ENCODE peak calls at places on chromosome 14, in ten cellular contexts. G is fibroblast of the aortic adventitia, O is progenitor cell of endocrine pancreas, D is keratinocyte, F is left ventricle myocardium inferior, V is foreskin fibroblast, R is WTC11, C is suprapubic skin, H is tibial nerve, Q is RWPE1. J is an unnamed sample.
A peak's percentile ranks its signal among the peaks of the same experiment; 100 is the strongest.

GRCh38 chr14:51442513-51443175 is 202.6 kb downstream of the TMX1 start:
- DNase-seq in G (peak; percentile 99), O (no peak), D (peak; percentile 73), F (no peak), V (peak; percentile 95), R (no peak), C (no peak), H (no peak), Q (peak; percentile 78), J (peak; percentile 41)

GRCh38 chr14:35390577-35391387 is 13.8 kb downstream of the NFKBIA start:
- DNase-seq in G (no peak), O (no peak), D (no peak), F (peak; percentile 15), V (no peak), R (no peak), C (no peak), H (no peak), Q (peak; percentile 53), J (peak; percentile 58)

GRCh38 chr14:48349689-48350088 is 674.3 kb upstream of the MDGA2 start:
- DNase-seq in G (no peak), O (no peak), D (no peak), F (no peak), V (no peak), R (no peak), C (no peak), H (no peak), Q (no peak), J (no peak)

GRCh38 chr14:103281496-103282231 is 52.4 kb upstream of the EIF5 start:
- DNase-seq in G (peak; percentile 59), O (no peak), D (no peak), F (no peak), V (peak; percentile 40), R (peak; percentile 59), C (no peak), H (no peak), Q (peak; percentile 50), J (peak; percentile 71)

GRCh38 chr14:99006271-99006670 is 265.7 kb downstream of the BCL11B start:
- DNase-seq in G (no peak), O (no peak), D (no peak), F (no peak), V (no peak), R (no peak), C (no peak), H (no peak), Q (no peak), J (no peak)

GRCh38 chr14:44529026-44529425 is 21.9 kb upstream of the FSCB start:
- DNase-seq in G (peak; percentile 89), O (no peak), D (no peak), F (no peak), V (no peak), R (no peak), C (no peak), H (no peak), Q (no peak), J (no peak)

GRCh38 chr14:89466939-89467338 is 49.9 kb upstream of the FOXN3 start:
- DNase-seq in G (no peak), O (no peak), D (peak; percentile 9), F (peak; percentile 34), V (no peak), R (no peak), C (no peak), H (no peak), Q (no peak), J (no peak)

GRCh38 chr14:52312872-52313492 is 1.1 kb upstream of the PTGER2 start:
- DNase-seq in G (peak; percentile 80), O (no peak), D (no peak), F (no peak), V (no peak), R (no peak), C (no peak), H (no peak), Q (no peak), J (no peak)

GRCh38 chr14:34470319-34470718 is 8.3 kb upstream of the SPTSSA start:
- DNase-seq in G (no peak), O (no peak), D (no peak), F (no peak), V (no peak), R (no peak), C (no peak), H (no peak), Q (no peak), J (no peak)

GRCh38 chr14:64700894-64701293 is 3.3 kb upstream of the PLEKHG3 start:
- DNase-seq in G (no peak), O (no peak), D (no peak), F (no peak), V (no peak), R (no peak), C (no peak), H (no peak), Q (no peak), J (no peak)

GRCh38 chr14:58129208-58129607 is 22.8 kb downstream of the ARMH4 start:
- DNase-seq in G (no peak), O (no peak), D (no peak), F (no peak), V (no peak), R (no peak), C (no peak), H (no peak), Q (no peak), J (no peak)

GRCh38 chr14:80215756-80216581 is 4.7 kb upstream of the DIO2 start:
- DNase-seq in G (peak; percentile 71), O (no peak), D (no peak), F (peak; percentile 41), V (no peak), R (no peak), C (no peak), H (peak; percentile 60), Q (no peak), J (no peak)

GRCh38 chr14:70855486-70855885 is 46.2 kb upstream of the MAP3K9 start:
- DNase-seq in G (no peak), O (no peak), D (no peak), F (no peak), V (no peak), R (no peak), C (no peak), H (no peak), Q (no peak), J (no peak)

GRCh38 chr14:70857499-70857895 is 48.2 kb upstream of the MAP3K9 start:
- DNase-seq in G (no peak), O (no peak), D (no peak), F (no peak), V (no peak), R (no peak), C (no peak), H (no peak), Q (no peak), J (no peak)

GRCh38 chr14:70856851-70857498 is 47.7 kb upstream of the MAP3K9 start:
- DNase-seq in G (peak; percentile 11), O (no peak), D (peak; percentile 84), F (no peak), V (peak; percentile 87), R (no peak), C (no peak), H (no peak), Q (peak; percentile 54), J (no peak)

GRCh38 chr14:70858641-70859040 is 48.6 kb upstream of the PCNX1 start:
- DNase-seq in G (no peak), O (no peak), D (no peak), F (no peak), V (no peak), R (peak; percentile 16), C (no peak), H (no peak), Q (no peak), J (no peak)
- TF ChIP-seq CTCF in G (no peak), O (no peak), D (no peak), F (no peak), V (no peak), R (no peak), C (no peak), H (no peak), Q (no peak), J (no peak)

GRCh38 chr14:97413991-97414717 is 617.0 kb downstream of the VRK1 start:
- DNase-seq in G (no peak), O (no peak), D (no peak), F (no peak), V (no peak), R (peak; percentile 38), C (no peak), H (no peak), Q (no peak), J (no peak)
- TF ChIP-seq CTCF in G (no peak), O (peak; percentile 46), D (no peak), F (no peak), V (no peak), R (no peak), C (no peak), H (no peak), Q (no peak), J (no peak)

GRCh38 chr14:61925043-61925442 is 162.8 kb downstream of the SNAPC1 start:
- DNase-seq in G (no peak), O (no peak), D (no peak), F (no peak), V (no peak), R (no peak), C (no peak), H (no peak), Q (no peak), J (peak; percentile 49)

GRCh38 chr14:61927521-61927920 is 165.3 kb downstream of the SNAPC1 start:
- DNase-seq in G (peak; percentile 19), O (no peak), D (peak; percentile 60), F (no peak), V (no peak), R (no peak), C (no peak), H (no peak), Q (peak; percentile 83), J (peak; percentile 35)

GRCh38 chr14:61927015-61927414 is 164.8 kb downstream of the SNAPC1 start:
- DNase-seq in G (peak; percentile 20), O (no peak), D (peak; percentile 35), F (no peak), V (no peak), R (no peak), C (no peak), H (no peak), Q (peak; percentile 74), J (no peak)

GRCh38 chr14:61925732-61926445 is 163.7 kb downstream of the SNAPC1 start:
- DNase-seq in G (no peak), O (no peak), D (no peak), F (no peak), V (no peak), R (no peak), C (no peak), H (no peak), Q (no peak), J (no peak)

GRCh38 chr14:61923348-61923747 is 161.1 kb downstream of the SNAPC1 start:
- DNase-seq in G (peak; percentile 7), O (no peak), D (no peak), F (no peak), V (no peak), R (no peak), C (no peak), H (no peak), Q (no peak), J (no peak)
- TF ChIP-seq CTCF in G (peak; percentile 8), O (peak; percentile 11), D (peak; percentile 50), F (peak; percentile 12), V (peak; percentile 64), R (no peak), C (no peak), H (peak; percentile 7), Q (peak; percentile 36), J (no peak)

DNA sequence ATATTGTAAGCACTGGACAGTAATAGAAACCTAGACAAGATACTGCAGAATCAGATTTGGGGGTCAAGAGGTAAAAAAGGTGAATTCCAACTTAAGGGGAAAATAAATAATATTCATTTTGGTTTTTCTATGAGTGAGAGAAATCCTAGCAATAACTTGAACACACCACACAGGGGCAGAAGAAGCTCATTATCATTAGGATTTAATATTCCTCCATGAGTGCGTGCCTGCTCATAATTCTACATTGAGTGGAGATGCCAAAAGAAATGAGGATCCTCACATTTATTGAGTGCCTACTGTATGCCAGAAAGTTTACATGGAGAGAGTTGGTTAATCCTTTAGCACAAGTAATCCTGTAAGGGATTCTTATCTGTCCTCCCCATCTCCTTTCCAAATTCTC is 40.5 kb upstream of the C14orf132 start:
- DNase-seq in G (peak; percentile 71), O (no peak), D (no peak), F (no peak), V (peak; percentile 23), R (no peak), C (no peak), H (no peak), Q (peak; percentile 34), J (no peak)
- TF ChIP-seq CTCF in G (peak; percentile 57), O (peak; percentile 41), D (no peak), F (peak; percentile 47), V (peak; percentile 35), R (no peak), C (peak; percentile 26), H (no peak), Q (peak; percentile 55), J (no peak)

J was measured in Calu3.